ENCODE peak calls at places on chromosomes 16 and 17, in ten cellular contexts. D, C, Z, J, U, A, B, X, S and E are unnamed samples.

GRCh38 chr16:1414532-1415265 is at the start of gene UNKL:
- DNase-seq in D (peak), C (no peak), Z (peak), J (peak), U (peak), A (peak), B (peak), X (peak), S (no peak), E (peak)

GRCh38 chr16:73725147-73725546 is 571.5 kb upstream of the PSMD7 start:
- DNase-seq in D (no peak), C (no peak), Z (no peak), J (no peak), U (no peak), A (no peak), B (no peak), X (no peak), S (no peak), E (no peak)

GRCh38 chr17:34386925-34387550 is 24.0 kb upstream of the CCL1 start:
- DNase-seq in D (no peak), C (no peak), Z (no peak), J (peak), U (no peak), A (no peak), B (no peak), X (no peak), S (no peak), E (no peak)

GRCh38 chr16:17839272-17839671 is 368.5 kb upstream of the XYLT1 start:
- DNase-seq in D (no peak), C (no peak), Z (no peak), J (no peak), U (no peak), A (no peak), B (no peak), X (no peak), S (no peak), E (no peak)

GRCh38 chr17:68248886-68249872 is 1.3 kb downstream of the AMZ2 start:
- DNase-seq in D (no peak), C (peak), Z (no peak), J (no peak), U (peak), A (no peak), B (no peak), X (no peak), S (no peak), E (no peak)

GRCh38 chr16:72066747-72067146 is 3.7 kb downstream of the HPR start:
- DNase-seq in D (no peak), C (no peak), Z (no peak), J (peak), U (no peak), A (no peak), B (peak), X (no peak), S (peak), E (peak)

GRCh38 chr16:23514381-23515152 is 4.3 kb upstream of the GGA2 start:
- DNase-seq in D (no peak), C (no peak), Z (no peak), J (no peak), U (no peak), A (no peak), B (no peak), X (no peak), S (no peak), E (no peak)

GRCh38 chr16:53080345-53081031 is 25.7 kb downstream of the CHD9 start:
- DNase-seq in D (peak), C (peak), Z (peak), J (peak), U (no peak), A (peak), B (no peak), X (peak), S (no peak), E (peak)

GRCh38 chr16:56558024-56558747 is 6.7 kb upstream of the MT4 start:
- DNase-seq in D (no peak), C (peak), Z (no peak), J (peak), U (no peak), A (no peak), B (no peak), X (no peak), S (no peak), E (peak)

GRCh38 chr17:57823469-57824401 is 26.1 kb downstream of the MRPS23 start:
- DNase-seq in D (no peak), C (no peak), Z (no peak), J (peak), U (no peak), A (no peak), B (no peak), X (no peak), S (no peak), E (no peak)

GRCh38 chr17:28956861-28957260 is 5.5 kb upstream of the PHF12 start:
- DNase-seq in D (no peak), C (no peak), Z (no peak), J (no peak), U (no peak), A (peak), B (no peak), X (no peak), S (no peak), E (no peak)

GRCh38 chr16:77724174-77724573 is 1.9 kb downstream of the NUDT7 start:
- DNase-seq in D (no peak), C (no peak), Z (no peak), J (no peak), U (no peak), A (no peak), B (peak), X (no peak), S (no peak), E (no peak)

GRCh38 chr16:77721752-77722314 is 481 bp upstream of the NUDT7 start:
- DNase-seq in D (no peak), C (no peak), Z (no peak), J (no peak), U (no peak), A (no peak), B (no peak), X (no peak), S (no peak), E (no peak)

GRCh38 chr16:77723108-77723514 is 797 bp downstream of the NUDT7 start:
- DNase-seq in D (no peak), C (no peak), Z (no peak), J (peak), U (no peak), A (peak), B (no peak), X (no peak), S (no peak), E (peak)

DNA sequence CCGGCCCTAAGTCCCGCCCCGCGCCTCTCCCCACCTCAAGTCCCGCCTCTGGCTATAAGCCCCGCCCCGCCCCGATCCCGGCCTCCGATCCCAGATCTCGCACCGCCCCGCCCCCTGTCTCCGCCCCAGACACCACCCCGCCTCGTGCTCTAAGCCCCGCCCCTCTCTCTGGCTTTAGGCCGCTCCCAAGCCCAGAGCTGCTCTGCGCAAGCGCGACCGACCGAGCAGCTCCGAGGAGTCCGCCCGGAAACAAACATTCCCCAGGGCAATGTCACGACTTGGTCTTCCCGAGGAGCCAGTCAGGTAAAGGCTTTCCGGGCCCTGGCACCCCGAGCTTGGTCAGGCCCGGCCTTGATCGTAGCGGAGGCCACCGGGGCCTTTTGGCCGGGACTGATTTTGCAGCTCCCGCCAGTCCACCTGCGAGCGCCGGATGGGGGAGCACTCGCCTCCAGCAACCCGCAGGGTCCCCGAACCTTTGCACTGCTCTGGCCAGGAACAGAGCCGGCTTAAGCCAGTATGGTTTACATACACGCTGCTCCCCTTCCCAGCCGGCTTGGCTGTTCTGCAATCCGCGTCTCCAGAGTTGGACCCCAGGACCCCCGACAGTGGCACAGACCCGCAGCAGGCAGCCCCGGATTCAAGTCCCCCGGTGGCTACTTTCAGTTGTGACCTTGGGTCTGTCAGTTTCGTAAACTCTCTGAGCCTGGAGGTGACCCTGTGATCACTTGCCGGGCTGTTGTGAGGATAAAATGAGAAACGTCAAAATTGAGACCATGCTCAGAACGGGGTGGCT is at the start of gene NUDT7:
- DNase-seq in D (peak), C (peak), Z (peak), J (peak), U (peak), A (peak), B (peak), X (peak), S (peak), E (peak)
- TF ChIP-seq POLR2A in D (peak), C (no peak), Z (no peak), J (peak), U (peak), A (peak), B (peak), X (peak), S (peak), E (peak)

GRCh38 chr17:45394001-45394912 is 38.4 kb downstream of the ARHGAP27 start:
- DNase-seq in D (no peak), C (no peak), Z (no peak), J (no peak), U (no peak), A (no peak), B (no peak), X (no peak), S (no peak), E (no peak)

GRCh38 chr17:45397796-45398195 is 34.9 kb downstream of the ARHGAP27 start:
- DNase-seq in D (no peak), C (no peak), Z (no peak), J (no peak), U (no peak), A (no peak), B (no peak), X (no peak), S (no peak), E (no peak)

GRCh38 chr17:45396496-45397205 is 36.0 kb downstream of the ARHGAP27 start:
- DNase-seq in D (no peak), C (no peak), Z (no peak), J (no peak), U (no peak), A (no peak), B (no peak), X (no peak), S (no peak), E (no peak)

GRCh38 chr17:45394913-45395568 is 37.6 kb downstream of the ARHGAP27 start:
- DNase-seq in D (peak), C (no peak), Z (no peak), J (peak), U (peak), A (peak), B (peak), X (peak), S (peak), E (peak)

GRCh38 chr17:45395569-45396415 is 36.9 kb downstream of the ARHGAP27 start:
- DNase-seq in D (no peak), C (no peak), Z (no peak), J (no peak), U (no peak), A (no peak), B (no peak), X (no peak), S (no peak), E (no peak)
- H3K4me3 ChIP-seq in D (no peak), C (no peak), Z (peak), J (no peak), U (peak), A (no peak), B (no peak), X (peak), S (no peak), E (no peak)

GRCh38 chr16:321532-321931 is 31.0 kb downstream of the AXIN1 start:
- DNase-seq in D (no peak), C (no peak), Z (no peak), J (no peak), U (no peak), A (no peak), B (no peak), X (no peak), S (no peak), E (no peak)

GRCh38 chr16:317583-317982 is 34.6 kb downstream of the PDIA2 start:
- DNase-seq in D (no peak), C (no peak), Z (no peak), J (no peak), U (no peak), A (no peak), B (no peak), X (no peak), S (no peak), E (no peak)

GRCh38 chr16:316741-317464 is 33.9 kb downstream of the PDIA2 start:
- DNase-seq in D (no peak), C (no peak), Z (no peak), J (no peak), U (no peak), A (no peak), B (no peak), X (no peak), S (no peak), E (no peak)

GRCh38 chr16:320206-320605 is 32.3 kb downstream of the AXIN1 start:
- DNase-seq in D (no peak), C (no peak), Z (no peak), J (no peak), U (no peak), A (no peak), B (no peak), X (no peak), S (no peak), E (no peak)

GRCh38 chr16:318628-319027 is 33.9 kb downstream of the AXIN1 start:
- DNase-seq in D (no peak), C (no peak), Z (no peak), J (no peak), U (no peak), A (no peak), B (peak), X (no peak), S (no peak), E (no peak)
- TF ChIP-seq CTCF in D (no peak), C (no peak), Z (no peak), J (no peak), U (no peak), A (no peak), B (peak), X (no peak), S (peak), E (no peak)

GRCh38 chr17:71024969-71025368 is 855.6 kb downstream of the KCNJ2 start:
- DNase-seq in D (no peak), C (no peak), Z (no peak), J (no peak), U (no peak), A (no peak), B (no peak), X (no peak), S (no peak), E (no peak)
- TF ChIP-seq POLR2A in D (no peak), C (no peak), Z (no peak), J (no peak), U (no peak), A (no peak), B (no peak), X (no peak), S (no peak), E (no peak)

GRCh38 chr16:81994485-81994884 is 16.8 kb downstream of the SDR42E1 start:
- DNase-seq in D (no peak), C (no peak), Z (no peak), J (no peak), U (no peak), A (no peak), B (no peak), X (no peak), S (no peak), E (no peak)

GRCh38 chr16:81997738-81998137 is 13.5 kb downstream of the SDR42E1 start:
- DNase-seq in D (no peak), C (no peak), Z (no peak), J (peak), U (no peak), A (no peak), B (peak), X (no peak), S (no peak), E (peak)

GRCh38 chr16:81995651-81996050 is 15.6 kb downstream of the SDR42E1 start:
- DNase-seq in D (no peak), C (no peak), Z (no peak), J (peak), U (no peak), A (no peak), B (no peak), X (no peak), S (no peak), E (no peak)

GRCh38 chr16:82002831-82003230 is 8.4 kb downstream of the SDR42E1 start:
- DNase-seq in D (no peak), C (no peak), Z (no peak), J (no peak), U (no peak), A (no peak), B (no peak), X (no peak), S (no peak), E (no peak)

DNA sequence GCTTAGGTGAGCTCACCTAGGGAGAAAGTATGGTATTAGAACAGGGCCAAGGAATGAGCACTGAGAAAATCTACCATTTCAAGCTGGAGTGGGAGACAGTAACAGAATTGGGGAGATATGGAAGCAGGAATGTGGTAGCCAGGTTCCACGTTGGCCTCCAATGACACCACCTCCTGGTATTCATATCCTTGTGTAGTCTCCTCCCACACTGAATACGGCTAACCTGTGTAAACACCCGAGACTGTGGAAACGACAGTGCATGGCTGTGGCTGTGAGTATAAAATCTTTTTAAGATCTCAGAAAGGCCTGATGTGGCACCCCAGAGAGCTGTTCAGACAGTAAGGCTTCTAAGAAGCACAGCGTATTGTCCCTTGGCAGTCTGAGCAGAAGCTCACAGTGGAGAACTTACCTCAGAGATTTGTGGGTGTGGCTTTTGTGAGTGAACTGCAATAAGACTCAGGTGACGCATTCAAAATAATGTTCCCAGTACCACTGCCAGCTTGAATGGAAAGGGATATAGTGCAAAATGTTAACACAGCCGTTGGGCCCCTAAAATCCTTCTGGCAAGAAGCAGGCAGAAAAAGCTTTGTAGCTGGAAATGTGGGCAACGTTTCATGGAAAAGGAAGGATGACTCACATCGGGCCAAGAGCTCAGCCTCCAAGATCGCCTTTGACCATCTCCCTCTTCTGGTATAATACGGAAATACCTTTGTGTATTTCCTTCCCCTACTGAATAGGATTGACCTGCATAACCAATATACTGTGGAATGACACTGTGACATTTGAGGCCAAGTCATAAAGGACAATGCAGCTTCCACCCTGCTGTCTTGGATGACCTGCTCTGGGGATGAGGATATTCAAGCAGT is 14.4 kb downstream of the SDR42E1 start:
- DNase-seq in D (no peak), C (no peak), Z (no peak), J (peak), U (no peak), A (no peak), B (peak), X (no peak), S (peak), E (no peak)
- H3K4me3 ChIP-seq in D (no peak), C (no peak), Z (no peak), J (no peak), U (no peak), A (no peak), B (no peak), X (no peak), S (no peak), E (no peak)

DNA sequence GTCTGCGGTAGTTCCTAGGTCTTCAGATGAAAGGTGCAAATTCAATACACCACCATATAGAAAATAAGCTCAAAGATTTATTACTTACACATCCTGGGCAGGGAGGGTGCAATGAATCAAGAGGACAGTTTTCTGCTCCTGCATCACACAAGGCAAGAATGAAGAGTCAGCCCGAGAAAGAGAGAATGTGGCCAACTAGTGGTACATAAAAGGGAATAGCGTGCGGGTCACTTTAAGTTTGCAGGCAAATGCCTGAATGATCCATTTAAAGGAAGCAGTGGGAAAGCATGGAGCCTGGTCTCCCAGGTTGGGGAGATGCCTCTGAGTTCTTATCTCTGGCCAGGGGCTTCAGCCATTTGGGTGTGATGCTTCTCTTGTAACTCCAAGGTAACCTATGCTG is 403.3 kb downstream of the GRIN2A start:
- DNase-seq in D (no peak), C (no peak), Z (no peak), J (no peak), U (no peak), A (no peak), B (no peak), X (no peak), S (no peak), E (no peak)
- TF ChIP-seq CTCF in D (no peak), C (no peak), Z (no peak), J (no peak), U (no peak), A (no peak), B (no peak), X (no peak), S (no peak), E (no peak)